ENCODE peak calls at places on chromosomes 6 and 20, in six cellular contexts. G is ovary, A is RWPE2, M is GM23248, B is IMR-90, S is neural progenitor cell. R is an unnamed sample. For H3K9me3, the result is how much of the 10 kb centered on the place peaks cover.

GRCh38 chr6:107046316-107046715 is 18.3 kb downstream of the MTRES1 start:
- DNase-seq in S (peak), B (no peak), M (no peak), A (no peak), G (no peak), R (no peak)

GRCh38 chr6:20575125-20575524 is 40.9 kb downstream of the CDKAL1 start:
- DNase-seq in G (no peak), A (no peak), M (no peak), S (no peak), B (no peak), R (no peak)

GRCh38 chr6:99138445-99138844 is 190.7 kb upstream of the FBXL4 start:
- DNase-seq in B (no peak), A (no peak), G (no peak), S (no peak), M (no peak), R (no peak)

GRCh38 chr6:167137881-167138280 is 15.0 kb downstream of the CCR6 start:
- DNase-seq in S (no peak), G (no peak), A (no peak), M (no peak), B (no peak), R (no peak)

GRCh38 chr20:62710221-62710885 is 1.7 kb downstream of the NTSR1 start:
- DNase-seq in B (no peak), G (no peak), M (no peak), A (no peak), S (no peak), R (peak)

GRCh38 chr6:56518995-56519767 is 123.5 kb downstream of the DST start:
- DNase-seq in B (no peak), A (no peak), G (no peak), M (no peak), S (no peak), R (no peak)

GRCh38 chr6:148342146-148343027 is at the start of gene SASH1:
- DNase-seq in M (peak), S (peak), B (peak), A (peak), G (peak), R (peak)

GRCh38 chr6:57262491-57262890 is 40.4 kb upstream of the RAB23 start:
- DNase-seq in A (no peak), B (no peak), M (peak), S (no peak), G (no peak), R (peak)

GRCh38 chr6:108068618-108069017 is 5.9 kb downstream of the OSTM1 start:
- DNase-seq in A (no peak), B (no peak), M (no peak), S (no peak), G (no peak), R (no peak)

GRCh38 chr6:3226422-3227362 is 761 bp downstream of the TUBB2B start:
- DNase-seq in G (peak), A (no peak), M (peak), B (no peak), S (peak), R (peak)

GRCh38 chr6:73180076-73180717 is 45.1 kb downstream of the KHDC1L start:
- DNase-seq in G (no peak), S (no peak), M (peak), B (peak), A (no peak), R (no peak)

GRCh38 chr20:22716824-22717351 is 132.5 kb upstream of the FOXA2 start:
- DNase-seq in G (no peak), S (no peak), A (no peak), B (peak), M (no peak), R (no peak)

GRCh38 chr6:12343440-12344162 is 53.4 kb downstream of the EDN1 start:
- DNase-seq in S (no peak), A (no peak), G (no peak), M (no peak), B (peak), R (no peak)

GRCh38 chr6:10268111-10268510 is 146.8 kb downstream of the TFAP2A start:
- DNase-seq in G (no peak), B (no peak), A (no peak), S (peak), M (no peak), R (no peak)

GRCh38 chr20:45998337-45998736 is 10.4 kb upstream of the MMP9 start:
- DNase-seq in S (no peak), G (no peak), M (no peak), A (no peak), B (no peak), R (peak)

GRCh38 chr6:24495516-24495847 is 713 bp downstream of the ALDH5A1 start:
- DNase-seq in S (peak), M (peak), A (no peak), G (peak), B (peak), R (no peak)

GRCh38 chr6:112348334-112348874 is 1.3 kb downstream of the RFPL4B start:
- DNase-seq in M (peak), G (no peak), B (no peak), A (no peak), S (no peak), R (no peak)

GRCh38 chr20:17928633-17929311 is 39.8 kb downstream of the SNX5 start:
- DNase-seq in S (no peak), B (no peak), G (no peak), M (no peak), A (no peak), R (no peak)

GRCh38 chr20:41029150-41029872 is 689 bp downstream of the TOP1 start:
- DNase-seq in A (no peak), G (peak), M (peak), B (no peak), S (peak), R (peak)

GRCh38 chr20:33009214-33010132 is 2.0 kb downstream of the BPIFB2 start:
- DNase-seq in A (no peak), B (no peak), G (no peak), S (no peak), M (no peak), R (no peak)

GRCh38 chr6:139550361-139550760 is 175.9 kb upstream of the CITED2 start:
- DNase-seq in G (no peak), S (no peak), M (no peak), B (no peak), A (no peak), R (no peak)

GRCh38 chr20:24701668-24702067 is 232.2 kb downstream of the SYNDIG1 start:
- DNase-seq in G (no peak), S (no peak), M (no peak), B (no peak), A (no peak), R (no peak)

GRCh38 chr6:327538-328183 is 35.4 kb downstream of the DUSP22 start:
- DNase-seq in S (no peak), G (no peak), M (peak), B (peak), A (peak), R (no peak)

DNA sequence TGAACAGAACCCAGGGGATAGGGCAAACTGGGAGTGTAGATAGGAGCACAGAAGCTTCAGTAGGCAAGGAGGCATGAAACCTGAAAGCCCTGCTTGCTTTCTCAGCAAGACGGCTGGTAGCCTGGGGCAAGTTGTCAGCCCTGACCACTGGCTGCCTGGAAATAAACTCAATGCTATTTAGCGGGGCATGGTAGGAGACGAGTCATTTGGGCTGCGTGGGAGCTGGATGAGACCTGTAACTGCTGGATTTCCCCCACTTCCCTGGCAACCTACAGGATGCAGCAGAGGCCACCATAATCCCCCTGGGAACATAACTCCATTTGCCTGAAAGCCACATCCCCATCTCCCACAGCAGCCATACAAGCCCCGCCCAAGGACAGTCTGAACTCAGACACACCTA is 332.6 kb upstream of the TBX18 start:
- DNase-seq in G (no peak), M (peak), S (no peak), B (no peak), A (no peak), R (no peak)
- H3K9me3 ChIP-seq in G (under half), M (under half), S (under half), B (under half), A (under half), R (under half)

GRCh38 chr20:31239139-31239538 is 18.3 kb upstream of the DEFB115 start:
- DNase-seq in G (no peak), B (no peak), M (no peak), A (no peak), S (no peak), R (no peak)
- H3K9me3 ChIP-seq in G (under half), B (under half), M (under half), A (half or more), S (half or more), R (under half)

GRCh38 chr6:23176883-23177282 is 607.5 kb downstream of the HDGFL1 start:
- DNase-seq in G (no peak), S (no peak), M (peak), B (no peak), A (no peak), R (no peak)

GRCh38 chr6:23180504-23181293 is 611.3 kb downstream of the HDGFL1 start:
- DNase-seq in M (peak), G (peak), B (peak), S (peak), A (no peak), R (no peak)

GRCh38 chr6:23176471-23176870 is 607.1 kb downstream of the HDGFL1 start:
- DNase-seq in S (no peak), G (no peak), A (no peak), B (no peak), M (no peak), R (no peak)

GRCh38 chr6:23181301-23182110 is 612.1 kb downstream of the HDGFL1 start:
- DNase-seq in B (no peak), S (peak), A (no peak), G (no peak), M (no peak), R (no peak)

GRCh38 chr6:23179994-23180393 is 610.6 kb downstream of the HDGFL1 start:
- DNase-seq in B (no peak), S (no peak), M (no peak), G (no peak), A (no peak), R (no peak)
- H3K9me3 ChIP-seq in B (under half), S (under half), M (under half), G (under half), A (under half), R (under half)

DNA sequence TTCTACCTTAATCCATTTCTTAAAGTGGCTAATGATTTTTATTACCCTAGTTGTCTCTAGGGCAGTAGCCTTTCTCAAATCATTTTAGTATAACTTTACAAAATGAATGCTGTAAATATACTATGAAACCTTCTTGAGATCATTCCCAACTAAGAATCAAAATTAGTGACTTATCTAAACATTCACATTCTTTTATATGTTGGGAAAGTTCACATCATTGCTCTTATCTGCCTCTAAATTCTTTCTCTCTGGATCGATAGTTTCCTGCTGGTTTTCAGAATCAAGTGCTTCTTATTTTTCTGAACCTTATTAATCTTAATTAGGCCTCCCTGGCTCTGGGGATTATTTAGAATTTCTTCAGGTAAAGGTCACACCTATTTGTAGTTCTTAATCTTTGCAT is 126.8 kb downstream of the BCKDHB start:
- DNase-seq in M (no peak), A (no peak), B (no peak), S (no peak), G (no peak), R (no peak)
- H3K9me3 ChIP-seq in M (under half), A (under half), B (under half), S (under half), G (under half), R (under half)

GRCh38 chr20:14573676-14574075 is 236.3 kb upstream of the FLRT3 start:
- DNase-seq in G (no peak), M (no peak), S (no peak), B (no peak), A (no peak), R (no peak)
- H3K9me3 ChIP-seq in G (under half), M (under half), S (under half), B (under half), A (under half), R (under half)

GRCh38 chr6:169498887-169499513 is 202.8 kb downstream of the WDR27 start:
- DNase-seq in M (no peak), S (no peak), G (no peak), B (peak), A (no peak), R (no peak)

GRCh38 chr6:169501777-169502313 is 200.0 kb downstream of the WDR27 start:
- DNase-seq in A (no peak), S (no peak), M (no peak), G (no peak), B (no peak), R (no peak)

GRCh38 chr6:169501128-169501527 is 200.7 kb downstream of the WDR27 start:
- DNase-seq in A (no peak), B (no peak), G (no peak), S (no peak), M (no peak), R (peak)

GRCh38 chr6:169499728-169500265 is 202.0 kb downstream of the WDR27 start:
- DNase-seq in A (no peak), G (no peak), M (no peak), B (no peak), S (no peak), R (no peak)

DNA sequence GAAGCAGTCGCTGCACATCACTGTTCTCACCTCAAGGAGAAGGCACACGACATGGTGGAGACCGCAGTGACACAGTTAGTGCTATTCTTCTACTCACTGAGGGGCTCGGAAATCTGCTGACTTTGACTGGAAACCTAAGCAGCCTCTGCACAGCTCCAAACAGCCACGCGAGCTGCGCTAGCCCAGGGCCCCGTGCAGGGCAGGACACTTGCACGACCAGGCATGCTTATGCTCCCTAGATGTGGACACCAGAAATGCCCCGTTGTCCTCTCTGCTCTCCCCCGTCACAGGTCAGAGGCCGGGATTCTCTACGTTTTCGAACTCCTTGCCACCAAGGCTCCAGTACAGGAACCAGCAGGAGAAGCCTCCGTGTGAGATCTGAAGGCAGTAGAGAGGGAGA is 201.1 kb downstream of the WDR27 start:
- DNase-seq in A (no peak), G (no peak), B (no peak), M (no peak), S (no peak), R (no peak)
- H3K9me3 ChIP-seq in A (under half), G (under half), B (under half), M (under half), S (under half), R (under half)

GRCh38 chr20:16302818-16303217 is 270.4 kb downstream of the KIF16B start:
- DNase-seq in M (no peak), A (no peak), S (no peak), B (no peak), G (no peak), R (no peak)

GRCh38 chr20:16299892-16300291 is 273.4 kb downstream of the KIF16B start:
- DNase-seq in S (no peak), G (no peak), B (no peak), M (no peak), A (no peak), R (no peak)

GRCh38 chr20:16296933-16297332 is 276.3 kb downstream of the KIF16B start:
- DNase-seq in B (no peak), S (no peak), M (no peak), A (no peak), G (no peak), R (no peak)

GRCh38 chr20:16301981-16302380 is 271.3 kb downstream of the KIF16B start:
- DNase-seq in M (no peak), B (peak), G (no peak), S (no peak), A (no peak), R (no peak)
- H3K9me3 ChIP-seq in M (under half), B (under half), G (under half), S (under half), A (under half), R (under half)

DNA sequence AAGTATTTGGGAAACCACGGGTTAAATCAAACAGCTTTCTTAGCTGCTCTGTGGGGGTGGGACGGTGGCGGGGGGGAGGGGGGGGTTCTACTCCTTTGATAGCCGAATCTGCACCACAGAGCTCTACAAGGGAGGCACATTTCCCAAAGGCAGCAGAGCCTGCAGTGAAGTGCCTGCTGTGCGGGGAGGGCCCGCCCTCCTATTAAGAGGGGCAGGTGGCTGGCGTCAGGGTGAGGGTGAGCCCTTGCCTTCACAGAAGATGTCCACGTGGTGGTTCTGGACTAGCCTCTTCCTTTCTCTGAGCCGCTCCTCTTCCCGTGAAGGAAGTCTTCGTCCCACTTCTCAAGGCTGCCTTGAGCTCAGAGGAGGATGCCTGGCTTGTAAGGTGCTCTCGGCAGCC is 174.9 kb upstream of the THBS2 start:
- DNase-seq in G (peak), A (no peak), M (peak), B (no peak), S (peak), R (no peak)
- H3K9me3 ChIP-seq in G (under half), A (under half), M (under half), B (under half), S (under half), R (under half)

GRCh38 chr6:68139130-68139529 is 496.0 kb upstream of the ADGRB3 start:
- DNase-seq in S (peak), G (no peak), M (no peak), A (no peak), B (no peak), R (no peak)

GRCh38 chr6:68141190-68141589 is 493.9 kb upstream of the ADGRB3 start:
- DNase-seq in G (no peak), B (no peak), M (no peak), A (no peak), S (no peak), R (no peak)

DNA sequence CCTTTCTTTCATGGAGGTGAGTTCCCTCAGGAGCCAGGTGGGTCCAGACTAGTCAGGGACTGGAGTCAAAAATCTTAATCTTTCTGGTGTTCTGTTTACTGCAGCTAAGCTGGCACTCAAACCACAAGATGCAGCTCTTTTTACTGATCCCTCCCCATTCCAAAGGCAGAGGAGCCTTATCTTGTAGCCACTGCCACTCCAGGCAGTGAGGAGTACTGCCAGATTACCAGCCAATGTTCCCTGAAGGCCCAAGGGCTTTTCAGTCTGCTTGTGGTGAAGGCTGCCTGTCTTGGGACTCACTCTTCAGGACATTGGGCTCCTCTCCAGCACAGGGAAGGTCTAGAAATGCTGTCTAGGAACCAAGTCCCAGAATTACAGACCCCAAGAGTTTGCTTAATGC is 490.4 kb upstream of the ADGRB3 start:
- DNase-seq in B (no peak), G (no peak), A (no peak), S (no peak), M (no peak), R (no peak)
- H3K9me3 ChIP-seq in B (under half), G (under half), A (under half), S (under half), M (under half), R (under half)

GRCh38 chr20:55676097-55676496 is 329.2 kb downstream of the CBLN4 start:
- DNase-seq in A (no peak), B (no peak), G (no peak), S (no peak), M (no peak), R (no peak)
- H3K9me3 ChIP-seq in A (under half), B (under half), G (under half), S (under half), M (under half), R (under half)

R was measured in kidney.